ENCODE peak calls at places on chromosomes 12 and 14, in nine cellular contexts. B, E, J, R, Q, T, M, Y and V are unnamed samples.

GRCh38 chr14:68084256-68084655 is 264.7 kb downstream of the RAD51B start:
- DNase-seq in Y (peak; percentile 46), B (no peak), T (no peak), E (no peak), M (no peak), Q (no peak), J (no peak), R (no peak), V (no peak)

GRCh38 chr14:93764211-93764659 is 24.1 kb downstream of the PRIMA1 start:
- DNase-seq in T (no peak), R (no peak), Q (no peak), E (no peak), B (no peak), J (no peak), M (no peak), Y (peak; percentile 3), V (no peak)

GRCh38 chr12:30622509-30622908 is 73.2 kb downstream of the IPO8 start:
- DNase-seq in B (no peak), E (no peak), R (no peak), Q (peak; percentile 15), Y (peak; percentile 74), J (no peak), T (no peak), M (no peak), V (no peak)

GRCh38 chr12:104668274-104668718 is 211.5 kb downstream of the CHST11 start:
- DNase-seq in Q (no peak), J (no peak), M (no peak), B (no peak), R (peak; percentile 49), E (peak; percentile 85), Y (no peak), T (peak; percentile 32), V (no peak)

GRCh38 chr14:68677476-68677875 is 115.4 kb downstream of the ZFP36L1 start:
- DNase-seq in Q (no peak), B (no peak), E (no peak), Y (no peak), J (no peak), T (no peak), M (no peak), R (no peak), V (no peak)

GRCh38 chr12:53299454-53300180 is at the start of gene MYG1:
- DNase-seq in M (peak; percentile 98), R (peak; percentile 90), B (peak; percentile 81), J (peak; percentile 81), Y (peak; percentile 88), Q (peak; percentile 89), E (peak; percentile 95), T (peak; percentile 83), V (peak; percentile 49)

GRCh38 chr14:103801459-103801858 is 45.9 kb downstream of the PPP1R13B start:
- DNase-seq in J (no peak), M (peak; percentile 29), Q (peak; percentile 74), B (peak; percentile 10), R (no peak), E (no peak), T (no peak), Y (peak; percentile 87), V (no peak)

GRCh38 chr14:60204843-60205774 is 39.9 kb upstream of the DHRS7 start:
- DNase-seq in Y (no peak), R (no peak), B (no peak), M (peak; percentile 35), Q (no peak), T (no peak), J (no peak), E (no peak), V (no peak)

GRCh38 chr12:93569301-93569655 is 3.2 kb upstream of the SOCS2 start:
- DNase-seq in Q (no peak), B (no peak), J (no peak), M (no peak), Y (no peak), E (no peak), T (no peak), R (no peak), V (no peak)

GRCh38 chr12:15728118-15728598 is 61.0 kb downstream of the EPS8 start:
- DNase-seq in E (no peak), J (no peak), Q (peak; percentile 65), M (no peak), Y (peak; percentile 90), R (no peak), B (peak; percentile 58), T (no peak), V (no peak)

GRCh38 chr12:65740873-65741600 is 83.2 kb upstream of the HMGA2 start:
- DNase-seq in T (peak; percentile 88), J (peak; percentile 87), Y (peak; percentile 81), R (peak; percentile 58), M (peak; percentile 93), B (no peak), Q (peak; percentile 95), E (peak; percentile 85), V (no peak)

GRCh38 chr12:95739561-95740313 is 50.8 kb downstream of the NTN4 start:
- DNase-seq in Y (no peak), E (peak; percentile 83), R (peak; percentile 61), M (no peak), J (no peak), T (peak; percentile 33), B (no peak), Q (no peak), V (no peak)

GRCh38 chr14:104597576-104597975 is 7.0 kb downstream of the TMEM179 start:
- DNase-seq in E (no peak), Y (no peak), R (no peak), B (no peak), T (no peak), Q (no peak), J (no peak), M (no peak), V (no peak)

GRCh38 chr12:98224584-98225221 is 290.7 kb upstream of the TMPO start:
- DNase-seq in Y (no peak), Q (no peak), B (no peak), T (no peak), M (no peak), J (no peak), E (no peak), R (no peak), V (no peak)